ENCODE peak calls at places on chromosomes 5 and 9, in six cellular contexts. A, R, H, D, B and V are unnamed samples.
A peak's percentile ranks its signal among the peaks of the same experiment; 100 is the strongest.

GRCh38 chr5:91302335-91302734 is 80.8 kb downstream of the ARRDC3 start:
- DNase-seq in R (no peak), H (no peak), D (no peak), A (no peak), B (no peak), V (no peak)

GRCh38 chr9:69877852-69878507 is 57.4 kb downstream of the CFAP95 start:
- DNase-seq in H (no peak), R (peak; percentile 52), D (peak; percentile 55), B (peak; percentile 66), A (no peak), V (no peak)

GRCh38 chr5:113487411-113487778 is 858 bp downstream of the MCC start:
- DNase-seq in H (no peak), D (peak; percentile 52), A (peak; percentile 56), B (no peak), R (peak; percentile 5), V (peak; percentile 18)

GRCh38 chr5:33734541-33734940 is 157.2 kb downstream of the ADAMTS12 start:
- DNase-seq in R (peak; percentile 29), B (no peak), A (no peak), H (no peak), D (peak; percentile 61), V (no peak)

GRCh38 chr5:10416868-10417267 is 24.8 kb upstream of the ROPN1L start:
- DNase-seq in B (no peak), D (no peak), H (no peak), R (no peak), A (no peak), V (no peak)

GRCh38 chr9:116087246-116087645 is 66.3 kb upstream of the PAPPA start:
- DNase-seq in B (no peak), D (peak; percentile 79), A (no peak), R (peak; percentile 86), H (no peak), V (no peak)

GRCh38 chr9:2559212-2560152 is 62.1 kb upstream of the VLDLR start:
- DNase-seq in A (no peak), H (no peak), D (peak; percentile 71), R (peak; percentile 95), B (peak; percentile 76), V (no peak)

GRCh38 chr5:155299342-155300006 is 285.9 kb downstream of the KIF4B start:
- DNase-seq in A (no peak), H (no peak), B (no peak), R (no peak), D (no peak), V (no peak)

GRCh38 chr5:127351418-127351817 is 60.8 kb downstream of the MEGF10 start:
- DNase-seq in B (no peak), R (no peak), A (no peak), D (no peak), H (no peak), V (no peak)

GRCh38 chr9:38659538-38659937 is 39.1 kb upstream of the ANKRD18A start:
- DNase-seq in H (no peak), A (no peak), R (no peak), B (no peak), D (no peak), V (no peak)

GRCh38 chr9:136412912-136413420 is 2.5 kb downstream of the PMPCA start:
- DNase-seq in R (no peak), B (no peak), D (no peak), A (no peak), H (no peak), V (no peak)

GRCh38 chr5:42636425-42636824 is 120.2 kb upstream of the CCDC152 start:
- DNase-seq in A (no peak), B (peak; percentile 55), H (no peak), R (no peak), D (no peak), V (no peak)

GRCh38 chr9:92657296-92658094 is 12.4 kb downstream of the IPPK start:
- DNase-seq in A (no peak), D (peak; percentile 18), H (no peak), R (no peak), B (no peak), V (no peak)

GRCh38 chr9:85392270-85392669 is 349.5 kb downstream of the AGTPBP1 start:
- DNase-seq in A (no peak), D (no peak), B (no peak), R (no peak), H (no peak), V (no peak)

GRCh38 chr5:139659673-139660072 is 11.5 kb downstream of the CXXC5 start:
- DNase-seq in H (no peak), A (no peak), R (no peak), B (peak; percentile 31), D (peak; percentile 43), V (no peak)

GRCh38 chr5:134149571-134150303 is 27.0 kb downstream of the SKP1 start:
- DNase-seq in R (peak; percentile 33), B (no peak), A (no peak), H (no peak), D (no peak), V (no peak)
- H3K14ac ChIP-seq in R (no peak overlapping the region), B (no peak overlapping the region), A (no peak overlapping the region), H (no peak overlapping the region), D (no peak overlapping the region), V (no peak overlapping the region)

DNA sequence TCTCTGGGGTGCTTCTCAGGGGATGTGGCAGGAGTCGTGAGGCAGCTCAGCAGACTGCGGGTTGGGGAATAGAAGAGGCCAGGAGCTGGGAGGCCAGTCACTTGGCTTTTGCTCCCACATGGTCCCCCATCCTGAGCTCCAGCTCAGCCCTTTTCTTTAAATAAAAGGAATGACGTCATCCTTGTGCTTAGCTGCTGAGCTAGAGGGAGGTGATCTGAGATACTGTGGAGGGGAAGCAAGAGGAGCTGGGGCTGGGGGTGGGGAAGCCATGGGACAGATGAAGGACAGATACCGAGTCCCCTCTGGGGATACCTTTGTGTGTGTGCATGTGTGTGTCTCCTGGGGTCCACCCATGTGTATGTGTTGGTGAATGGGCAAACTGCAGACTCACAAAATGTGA is 89.0 kb upstream of the ARAP3 start:
- DNase-seq in R (peak; percentile 33), H (no peak), A (no peak), B (no peak), D (peak; percentile 1), V (no peak)
- H3K14ac ChIP-seq in R (no peak overlapping the region), H (no peak overlapping the region), A (no peak overlapping the region), B (no peak overlapping the region), D (no peak overlapping the region), V (no peak overlapping the region)

DNA sequence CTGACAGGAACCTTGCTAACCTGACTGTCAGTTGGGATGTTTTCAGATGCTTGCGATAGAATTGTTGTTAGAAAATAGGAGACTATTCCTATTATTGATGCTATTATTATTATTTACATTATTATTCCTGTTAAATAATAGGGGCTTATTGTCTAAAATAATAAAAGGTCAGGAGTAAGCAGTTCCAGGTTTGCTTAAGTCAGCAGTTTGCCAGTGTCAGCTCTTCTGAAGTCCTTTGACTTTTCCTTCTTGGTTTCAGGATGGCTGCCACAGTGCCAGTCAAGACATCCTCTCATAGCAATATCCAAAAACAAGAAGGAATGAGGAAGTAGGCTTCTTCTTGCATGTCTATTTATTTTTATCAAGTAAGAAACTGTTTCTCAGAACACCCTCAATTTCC is 141.7 kb upstream of the MARCHF11 start:
- DNase-seq in A (no peak), D (no peak), H (no peak), B (no peak), R (no peak), V (no peak)
- H3K14ac ChIP-seq in A (no peak overlapping the region), D (no peak overlapping the region), H (no peak overlapping the region), B (no peak overlapping the region), R (no peak overlapping the region), V (no peak overlapping the region)

GRCh38 chr5:36944607-36945225 is 68.1 kb downstream of the NIPBL start:
- DNase-seq in H (no peak), R (peak; percentile 76), A (no peak), B (peak; percentile 88), D (peak; percentile 75), V (peak; percentile 44)
- H3K14ac ChIP-seq in H (no peak overlapping the region), R (no peak overlapping the region), A (no peak overlapping the region), B (no peak overlapping the region), D (no peak overlapping the region), V (no peak overlapping the region)

GRCh38 chr5:78573318-78573717 is 75.3 kb downstream of the LHFPL2 start:
- DNase-seq in R (no peak), D (no peak), H (no peak), B (no peak), A (no peak), V (no peak)
- H3K14ac ChIP-seq in R (no peak overlapping the region), D (no peak overlapping the region), H (no peak overlapping the region), B (no peak overlapping the region), A (no peak overlapping the region), V (no peak overlapping the region)

DNA sequence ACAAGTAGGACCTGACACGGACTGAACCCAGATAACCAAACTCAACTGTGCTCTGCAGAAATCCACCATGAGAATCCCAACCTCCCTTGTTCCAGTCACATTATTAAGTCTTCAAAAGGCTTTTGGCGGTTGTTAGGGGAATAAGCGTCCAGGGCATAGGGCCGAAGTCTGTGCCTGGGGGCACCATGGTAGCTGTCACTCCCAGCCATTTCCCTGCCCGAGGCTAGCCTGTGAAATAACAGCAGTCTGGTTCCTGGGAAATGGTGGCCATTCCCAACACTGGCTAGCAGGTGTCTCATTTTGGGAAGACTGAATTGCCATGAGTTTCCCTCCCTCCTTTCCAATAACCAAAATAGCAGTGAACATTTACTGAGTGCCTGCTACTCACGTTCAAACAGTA is 122.2 kb downstream of the CRB2 start:
- DNase-seq in H (no peak), D (no peak), A (no peak), R (no peak), B (peak; percentile 93), V (no peak)
- H3K14ac ChIP-seq in H (no peak overlapping the region), D (no peak overlapping the region), A (no peak overlapping the region), R (no peak overlapping the region), B (no peak overlapping the region), V (no peak overlapping the region)

DNA sequence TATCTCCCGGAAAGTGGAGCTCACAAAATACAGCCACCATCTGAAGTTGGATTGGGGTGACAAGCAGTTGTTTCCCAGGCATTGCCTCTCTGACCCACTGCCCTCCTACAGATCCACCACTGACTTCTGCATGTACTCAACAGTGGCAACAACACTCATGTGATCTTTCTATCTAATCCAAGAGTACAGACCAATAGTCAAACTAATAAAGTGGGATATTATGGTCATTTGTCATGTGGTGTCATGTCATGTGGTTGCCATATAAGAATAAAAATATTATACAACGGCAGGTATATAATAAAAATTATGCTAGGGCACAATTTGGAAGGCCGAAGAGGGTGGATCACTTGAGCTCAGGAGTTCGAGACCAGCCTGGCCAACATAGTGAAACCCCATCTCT is 33.0 kb upstream of the SNAPC3 start:
- DNase-seq in D (no peak), H (no peak), A (no peak), R (no peak), B (no peak), V (no peak)
- H3K14ac ChIP-seq in D (no peak overlapping the region), H (no peak overlapping the region), A (no peak overlapping the region), R (no peak overlapping the region), B (no peak overlapping the region), V (no peak overlapping the region)

DNA sequence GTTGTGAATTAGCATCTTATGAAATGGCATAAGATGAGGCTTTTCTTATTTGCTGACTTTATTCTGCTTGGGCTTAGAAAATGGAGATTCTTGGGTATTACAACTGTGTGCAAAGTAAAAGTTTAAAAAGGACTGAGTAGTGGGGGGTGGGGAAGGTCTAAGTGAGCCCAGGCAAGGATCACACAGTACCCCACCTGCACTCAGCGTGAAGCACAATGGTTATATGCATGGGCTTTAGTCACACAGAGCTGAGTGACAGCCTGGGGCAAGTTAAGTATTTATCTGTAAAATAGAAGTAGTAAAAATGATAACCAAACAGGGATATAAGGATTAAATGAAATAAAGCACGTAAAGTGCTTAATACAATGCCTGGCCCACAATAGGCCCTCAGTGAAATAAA is 247.4 kb downstream of the FAM114A2 start:
- DNase-seq in A (no peak), H (no peak), D (no peak), R (no peak), B (no peak), V (no peak)
- H3K14ac ChIP-seq in A (no peak overlapping the region), H (no peak overlapping the region), D (no peak overlapping the region), R (no peak overlapping the region), B (no peak overlapping the region), V (no peak overlapping the region)